ENCODE peak calls at places on chromosomes 7 and 10, in six cellular contexts. C is astrocyte, D is endodermal cell, A is GM12878, L is fibroblast of lung, U is GM23248. T is an unnamed sample.

GRCh38 chr7:50307368-50308012 is 3.0 kb downstream of the IKZF1 start:
- DNase-seq in A (no peak), D (no peak), L (no peak), U (no peak), C (no peak), T (no peak)

GRCh38 chr10:123847686-123848432 is 43.7 kb downstream of the CPXM2 start:
- DNase-seq in C (no peak), U (peak; percentile 79), A (no peak), L (no peak), D (no peak), T (peak; percentile 91)

GRCh38 chr7:143931739-143932138 is 3.3 kb upstream of the OR2F2 start:
- DNase-seq in U (peak; percentile 62), A (no peak), L (no peak), D (no peak), C (no peak), T (peak; percentile 65)

GRCh38 chr7:79377097-79377496 is 76.4 kb downstream of the MAGI2 start:
- DNase-seq in C (no peak), A (no peak), D (no peak), L (no peak), U (peak; percentile 53), T (peak; percentile 31)

GRCh38 chr10:94983555-94983954 is 45.1 kb downstream of the CYP2C9 start:
- DNase-seq in C (no peak), L (no peak), A (no peak), U (no peak), D (peak; percentile 60), T (no peak)

GRCh38 chr7:101947899-101948298 is 130.5 kb downstream of the CUX1 start:
- DNase-seq in U (no peak), L (peak; percentile 67), D (no peak), A (no peak), C (peak; percentile 47), T (no peak)

GRCh38 chr10:48464121-48464870 is 140.6 kb downstream of the ARHGAP22 start:
- DNase-seq in U (no peak), A (no peak), C (no peak), D (peak; percentile 44), L (no peak), T (no peak)

GRCh38 chr10:18658301-18658991 is 785 bp upstream of the ARL5B start:
- DNase-seq in L (peak; percentile 74), D (no peak), A (peak; percentile 43), U (peak; percentile 79), C (peak; percentile 71), T (peak; percentile 74)

GRCh38 chr10:29055091-29055490 is 233.8 kb upstream of the LYZL1 start:
- DNase-seq in A (no peak), D (no peak), U (no peak), C (no peak), L (no peak), T (no peak)

GRCh38 chr10:69007260-69007659 is 18.7 kb downstream of the KIFBP start:
- DNase-seq in D (no peak), C (no peak), L (no peak), U (no peak), A (no peak), T (no peak)

GRCh38 chr7:42192072-42192471 is 44.9 kb downstream of the GLI3 start:
- DNase-seq in U (peak; percentile 61), L (no peak), C (no peak), A (no peak), D (no peak), T (peak; percentile 33)

GRCh38 chr10:86757110-86757790 is 831 bp downstream of the BMPR1A start:
- DNase-seq in L (peak; percentile 66), D (peak; percentile 65), U (peak; percentile 82), C (peak; percentile 52), A (no peak), T (peak; percentile 77)

GRCh38 chr10:109976657-109977056 is 31.1 kb upstream of the ADD3 start:
- DNase-seq in A (no peak), U (no peak), C (no peak), D (no peak), L (no peak), T (no peak)

GRCh38 chr10:97428572-97428981 is 2.6 kb downstream of the PGAM1 start:
- DNase-seq in U (peak; percentile 86), C (no peak), D (no peak), A (no peak), L (peak; percentile 51), T (peak; percentile 48)

GRCh38 chr10:22633528-22633927 is 80.8 kb downstream of the PIP4K2A start:
- DNase-seq in C (no peak), U (no peak), A (no peak), D (no peak), L (no peak), T (no peak)

GRCh38 chr10:96279219-96279641 is 7.9 kb upstream of the BLNK start:
- DNase-seq in D (no peak), U (no peak), L (no peak), C (no peak), A (no peak), T (no peak)

GRCh38 chr10:96275685-96276418 is 4.5 kb upstream of the BLNK start:
- DNase-seq in L (no peak), A (no peak), U (no peak), D (no peak), C (no peak), T (no peak)

GRCh38 chr10:96276426-96276825 is 5.1 kb upstream of the BLNK start:
- DNase-seq in U (no peak), D (no peak), A (no peak), L (no peak), C (no peak), T (no peak)

GRCh38 chr10:96272986-96273280 is 1.6 kb upstream of the BLNK start:
- DNase-seq in L (no peak), U (no peak), D (no peak), A (no peak), C (no peak), T (no peak)

DNA sequence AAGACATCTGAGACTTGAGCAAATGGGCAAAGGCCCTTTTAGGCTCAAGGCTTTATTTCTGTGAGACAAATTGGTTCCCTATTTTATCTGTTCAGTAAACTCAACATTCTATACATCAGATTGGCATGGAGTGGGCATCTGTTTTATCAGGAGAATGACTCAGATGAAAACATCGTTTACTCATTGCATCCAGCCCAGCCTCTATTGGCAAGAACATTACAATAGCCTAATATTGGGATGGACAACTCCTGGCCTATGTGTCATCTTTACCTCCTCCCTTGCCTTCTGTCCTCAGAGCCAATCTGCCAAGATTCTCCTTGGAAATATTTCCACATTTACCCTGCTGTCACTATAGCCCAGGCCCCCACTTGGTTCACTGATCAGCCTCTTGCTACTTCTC is 5.5 kb upstream of the BLNK start:
- DNase-seq in C (no peak), A (no peak), U (peak; percentile 13), L (no peak), D (no peak), T (no peak)
- H3K4me1 ChIP-seq in C (no peaks in the 10 kb centered on the region), A (peaks cover 30% of the 10 kb centered on the region), U (no peaks in the 10 kb centered on the region), L (no peaks in the 10 kb centered on the region), D (no peaks in the 10 kb centered on the region), T (peaks cover 23% of the 10 kb centered on the region)

GRCh38 chr7:26155531-26156375 is 3.8 kb downstream of the NFE2L3 start:
- DNase-seq in A (no peak), U (peak; percentile 69), D (peak; percentile 80), C (peak; percentile 70), L (peak; percentile 74), T (peak; percentile 58)
- H3K4me3 ChIP-seq in A (peak overlapping the region; percentile 72), U (peak overlapping the region; percentile 57), D (peak overlapping the region; percentile 51), C (peak overlapping the region; percentile 52), L (peak overlapping the region; percentile 51), T (peak overlapping the region; percentile 52)

GRCh38 chr7:133365892-133366291 is 113.0 kb downstream of the EXOC4 start:
- DNase-seq in C (peak; percentile 80), A (no peak), L (peak; percentile 86), D (no peak), U (peak; percentile 31), T (no peak)
- H3K9ac ChIP-seq in C (no peak overlapping the region), A (no peak overlapping the region), L (no peak overlapping the region), D (no peak overlapping the region), U (no peak overlapping the region), T (no peak overlapping the region)

DNA sequence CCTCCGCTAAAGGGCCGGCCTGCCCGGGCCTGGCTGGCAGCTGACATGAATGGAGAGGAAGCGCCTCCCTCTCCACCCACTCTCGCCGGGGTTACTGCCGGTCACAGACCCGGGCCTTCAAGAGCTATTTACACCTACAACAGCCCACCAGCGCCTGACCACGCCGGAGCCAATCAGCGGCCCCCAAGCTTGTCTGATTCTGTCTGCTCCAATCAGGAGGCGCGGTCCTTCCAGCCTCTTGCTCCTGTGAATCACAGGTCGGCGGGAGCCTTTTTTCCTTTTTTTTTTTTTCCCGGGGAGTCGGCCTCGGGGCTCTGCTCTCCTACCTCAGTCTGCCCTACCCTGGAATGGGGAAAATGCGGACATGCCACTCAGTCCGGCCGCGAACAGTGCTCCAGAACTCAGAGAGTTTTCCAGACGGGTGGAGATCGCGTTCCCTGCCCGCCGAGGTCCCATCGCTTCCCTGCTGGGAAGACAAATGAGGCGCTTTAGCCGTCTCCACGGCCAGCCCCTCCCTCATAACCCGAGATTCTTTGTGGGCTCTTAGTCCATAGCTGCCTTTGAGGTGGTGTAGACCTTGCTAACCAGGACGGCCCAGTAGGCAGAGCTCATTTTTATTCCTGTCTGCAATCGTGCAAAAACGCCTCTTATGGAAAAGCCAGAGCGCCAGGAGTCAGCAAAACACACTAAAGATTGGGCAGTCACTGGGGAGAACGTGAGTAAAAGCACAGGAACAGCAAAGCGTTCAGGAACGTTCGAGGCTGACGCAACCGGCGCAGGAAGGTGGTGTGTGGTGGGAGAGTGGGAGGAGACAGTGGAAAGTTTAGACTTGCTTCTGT is 26.5 kb downstream of the SCD start:
- DNase-seq in C (peak; percentile 100), U (peak; percentile 99), A (peak; percentile 85), D (peak; percentile 100), L (peak; percentile 100), T (peak; percentile 99)
- H3K4me1 ChIP-seq in C (peaks cover 45% of the 10 kb centered on the region), U (peaks cover 41% of the 10 kb centered on the region), A (peaks cover 34% of the 10 kb centered on the region), D (peaks cover 12% of the 10 kb centered on the region), L (peaks cover 26% of the 10 kb centered on the region), T (peaks cover 43% of the 10 kb centered on the region)

GRCh38 chr10:125397608-125398007 is 237.2 kb upstream of the CTBP2 start:
- DNase-seq in D (no peak), U (no peak), A (no peak), C (no peak), L (no peak), T (no peak)

GRCh38 chr10:125389648-125390047 is 229.3 kb upstream of the CTBP2 start:
- DNase-seq in A (no peak), L (no peak), U (no peak), D (no peak), C (no peak), T (no peak)

GRCh38 chr10:125396651-125397050 is 236.3 kb upstream of the CTBP2 start:
- DNase-seq in U (peak; percentile 77), D (no peak), L (peak; percentile 57), A (no peak), C (peak; percentile 48), T (peak; percentile 42)

GRCh38 chr10:125392140-125392539 is 231.8 kb upstream of the CTBP2 start:
- DNase-seq in C (no peak), A (no peak), D (no peak), L (no peak), U (peak; percentile 22), T (no peak)
- H3K4me3 ChIP-seq in C (no peak overlapping the region), A (no peak overlapping the region), D (no peak overlapping the region), L (no peak overlapping the region), U (no peak overlapping the region), T (peak overlapping the region; percentile 34)